ENCODE peak calls at places on chromosomes 11 and 22, in eight cellular contexts. O is AG09309, Q is AG04449, H is gastrocnemius medialis, N is epithelial cell of esophagus, W is A549, M is mammary epithelial cell, E is psoas muscle. G is an unnamed sample.

GRCh38 chr22:38572065-38572464 is 2.1 kb upstream of the DMC1 start:
- DNase-seq in W (peak; percentile 44), E (no peak), N (peak; percentile 66), Q (no peak), M (peak; percentile 32), O (no peak), H (peak; percentile 7), G (peak; percentile 64)

GRCh38 chr11:56841210-56841810 is 92.8 kb upstream of the OR9G4 start:
- DNase-seq in E (peak; percentile 38), W (peak; percentile 86), M (peak; percentile 57), O (peak; percentile 29), H (no peak), Q (peak; percentile 10), N (peak; percentile 79), G (peak; percentile 56)

GRCh38 chr11:41003339-41003992 is 456.0 kb downstream of the LRRC4C start:
- DNase-seq in W (no peak), O (no peak), H (no peak), E (no peak), M (peak; percentile 35), N (peak; percentile 58), Q (no peak), G (no peak)

GRCh38 chr11:110524227-110524626 is 94.5 kb downstream of the FDX1 start:
- DNase-seq in Q (peak; percentile 51), H (no peak), M (peak; percentile 65), N (peak; percentile 75), E (no peak), O (peak; percentile 69), W (peak; percentile 28), G (peak; percentile 91)

GRCh38 chr11:76307416-76307815 is 73.5 kb downstream of the THAP12 start:
- DNase-seq in E (no peak), N (no peak), H (no peak), W (no peak), O (no peak), Q (no peak), M (no peak), G (no peak)

GRCh38 chr22:46019351-46019750 is 42.4 kb upstream of the WNT7B start:
- DNase-seq in E (no peak), Q (no peak), H (no peak), W (peak; percentile 38), O (no peak), N (no peak), M (no peak), G (no peak)

GRCh38 chr22:44622147-44622427 is 79.9 kb upstream of the PRR5 start:
- DNase-seq in O (no peak), Q (no peak), N (peak; percentile 28), W (peak; percentile 27), M (no peak), H (no peak), E (peak; percentile 30), G (no peak)

GRCh38 chr11:128310676-128311445 is 276.5 kb downstream of the ETS1 start:
- DNase-seq in N (no peak), W (no peak), M (peak; percentile 12), O (no peak), H (no peak), Q (no peak), E (no peak), G (no peak)

GRCh38 chr11:40679276-40679675 is 780.2 kb downstream of the LRRC4C start:
- DNase-seq in E (no peak), H (no peak), O (no peak), W (no peak), M (no peak), N (no peak), Q (no peak), G (no peak)

GRCh38 chr22:46119729-46120419 is 30.5 kb upstream of the PPARA start:
- DNase-seq in N (no peak), E (peak; percentile 84), O (peak; percentile 53), Q (no peak), W (peak; percentile 12), M (no peak), H (no peak), G (peak; percentile 73)

GRCh38 chr11:8477680-8478079 is 116.3 kb downstream of the STK33 start:
- DNase-seq in E (no peak), Q (no peak), O (no peak), N (no peak), W (no peak), H (no peak), M (no peak), G (no peak)

GRCh38 chr11:2771758-2772466 is 72.1 kb upstream of the KCNQ1OT1 start:
- DNase-seq in Q (no peak), O (no peak), M (no peak), N (no peak), E (no peak), H (no peak), W (no peak), G (no peak)

DNA sequence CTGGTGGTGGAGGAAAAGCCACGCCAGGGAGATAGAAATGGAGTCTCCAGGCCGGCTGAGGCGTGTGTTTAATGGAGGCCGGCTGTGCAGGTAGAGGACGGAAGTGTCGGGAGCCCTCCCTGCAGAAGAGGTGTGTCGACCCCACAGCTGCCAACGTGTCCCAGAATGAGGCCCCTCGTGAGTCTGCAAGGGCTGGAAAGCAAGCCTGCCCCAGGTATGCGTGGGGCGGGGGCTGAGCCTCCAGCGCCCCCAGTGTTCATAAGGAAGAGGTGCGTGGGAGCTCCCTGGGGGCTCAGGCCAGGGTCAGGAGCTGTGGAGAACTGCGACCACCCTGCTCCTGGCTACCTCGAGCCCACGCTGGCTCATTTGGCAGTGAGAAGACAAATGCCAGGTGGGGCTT is 38.0 kb upstream of the JAM3 start:
- DNase-seq in H (no peak), M (no peak), W (no peak), E (no peak), O (no peak), N (no peak), Q (no peak), G (no peak)
- TF ChIP-seq CTCF in H (no peak), M (no peak), W (no peak), E (no peak), O (no peak), N (no peak), Q (peak; percentile 16), G (peak; percentile 13)

GRCh38 chr11:78472905-78473304 is 55.3 kb upstream of the GAB2 start:
- DNase-seq in O (no peak), Q (no peak), M (no peak), H (no peak), W (no peak), E (no peak), N (no peak), G (no peak)

GRCh38 chr11:78470861-78471442 is 53.3 kb upstream of the GAB2 start:
- DNase-seq in H (no peak), N (no peak), M (no peak), Q (no peak), W (no peak), O (no peak), E (no peak), G (no peak)

GRCh38 chr11:78476066-78476465 is 58.4 kb upstream of the GAB2 start:
- DNase-seq in W (peak; percentile 18), H (no peak), M (peak; percentile 35), N (peak; percentile 42), Q (no peak), O (no peak), E (no peak), G (no peak)

GRCh38 chr11:78472382-78472781 is 54.8 kb upstream of the GAB2 start:
- DNase-seq in E (no peak), O (no peak), W (no peak), N (no peak), H (no peak), Q (no peak), M (no peak), G (no peak)

DNA sequence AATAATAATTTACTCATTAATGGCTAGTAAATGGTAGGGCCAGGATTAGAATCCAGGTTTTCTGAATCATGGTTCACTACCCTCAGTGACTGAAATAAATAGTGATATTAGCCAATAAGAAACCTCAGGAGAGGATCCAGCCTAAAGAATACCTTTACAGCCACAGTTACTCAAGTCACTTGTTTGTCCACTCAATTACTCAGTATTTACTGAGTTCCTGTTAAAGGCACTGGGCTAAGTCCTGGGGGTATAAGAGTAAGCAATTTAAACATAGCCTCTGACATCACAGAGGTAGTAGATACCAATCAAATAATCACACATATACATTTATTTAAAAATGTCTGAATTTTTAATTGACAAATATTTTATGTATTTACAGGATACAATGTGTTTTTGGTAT is 56.8 kb upstream of the GAB2 start:
- DNase-seq in N (peak; percentile 53), M (no peak), H (no peak), Q (no peak), O (no peak), E (no peak), W (peak; percentile 39), G (no peak)
- H3K4me3 ChIP-seq in N (no peak overlapping the region), M (no peak overlapping the region), H (no peak overlapping the region), Q (no peak overlapping the region), O (no peak overlapping the region), E (no peak overlapping the region), W (no peak overlapping the region), G (no peak overlapping the region)

GRCh38 chr11:47185305-47186075 is 744 bp downstream of the PACSIN3 start:
- DNase-seq in W (peak; percentile 46), E (peak; percentile 93), M (peak; percentile 68), Q (no peak), H (peak; percentile 73), O (no peak), N (peak; percentile 74), G (peak; percentile 57)

GRCh38 chr11:47188262-47188661 is 2.0 kb upstream of the PACSIN3 start:
- DNase-seq in H (no peak), N (no peak), O (no peak), Q (no peak), M (no peak), E (no peak), W (no peak), G (peak; percentile 37)

GRCh38 chr11:47187723-47188122 is 1.5 kb upstream of the PACSIN3 start:
- DNase-seq in Q (no peak), M (no peak), H (no peak), O (no peak), E (no peak), N (no peak), W (no peak), G (peak; percentile 31)

GRCh38 chr11:47186076-47186936 is at the start of gene PACSIN3:
- DNase-seq in W (peak; percentile 58), E (peak; percentile 83), N (peak; percentile 55), M (peak; percentile 26), H (no peak), O (no peak), Q (no peak), G (peak; percentile 52)

GRCh38 chr11:47186937-47187681 is 875 bp upstream of the PACSIN3 start:
- DNase-seq in W (peak; percentile 75), M (peak; percentile 29), N (peak; percentile 63), Q (no peak), E (peak; percentile 91), O (no peak), H (peak; percentile 76), G (peak; percentile 68)
- TF ChIP-seq CTCF in W (no peak), M (no peak), N (no peak), Q (peak; percentile 21), E (no peak), O (no peak), H (no peak), G (no peak)

DNA sequence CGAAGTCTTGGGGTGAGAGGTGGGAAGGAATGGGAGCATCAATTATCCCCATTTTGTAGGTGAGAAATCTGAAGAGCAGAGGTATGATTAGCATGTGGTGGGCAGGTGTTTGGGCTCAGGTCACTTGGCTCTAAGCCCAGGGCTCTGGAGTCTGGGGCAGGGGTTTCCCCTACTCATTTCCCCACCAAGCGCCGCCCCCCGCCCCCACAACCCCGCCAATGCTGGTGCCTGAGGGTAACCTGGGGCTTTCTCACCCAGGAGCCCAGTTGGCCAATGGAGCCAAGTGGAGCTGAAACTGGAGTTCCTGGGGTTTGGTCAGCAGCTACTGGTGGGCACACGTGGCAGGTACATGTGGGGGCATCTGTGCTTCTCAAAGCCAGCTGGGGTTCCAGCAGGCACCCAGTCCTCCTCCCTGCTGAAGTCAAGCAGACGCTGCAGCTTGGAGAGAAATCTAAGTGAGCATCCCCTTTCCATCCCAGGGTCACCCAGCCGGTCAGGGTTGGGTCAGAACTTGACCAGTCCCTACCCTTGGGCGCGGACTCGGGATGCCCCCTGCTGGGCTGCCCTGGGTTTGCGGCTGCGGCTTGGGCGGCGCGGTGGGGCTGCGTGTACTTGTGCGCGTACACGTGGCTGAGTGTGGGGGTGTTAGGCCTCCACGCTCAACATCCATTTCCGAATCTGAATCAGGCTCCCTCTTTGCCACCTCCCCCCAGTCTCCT is 1.6 kb upstream of the CHRM1 start:
- DNase-seq in H (no peak), Q (no peak), O (no peak), N (no peak), W (peak; percentile 59), M (no peak), E (peak; percentile 44), G (no peak)
- H3K4me3 ChIP-seq in H (no peak overlapping the region), Q (no peak overlapping the region), O (no peak overlapping the region), N (no peak overlapping the region), W (peak overlapping the region; percentile 49), M (no peak overlapping the region), E (no peak overlapping the region), G (no peak overlapping the region)